ENCODE peak calls at places on chromosomes 16 and 17, in five cellular contexts. W is pancreas, O is stomach, E is body of pancreas, G is transverse colon. L is an unnamed sample. For H3K4me1, the result is how much of the 10 kb centered on the place peaks cover.

GRCh38 chr16:72286936-72287620 is 115.1 kb upstream of the PMFBP1 start:
- DNase-seq in G (no peak), W (no peak), O (no peak), E (no peak), L (no peak)

GRCh38 chr17:37698856-37699255 is 46.0 kb downstream of the HNF1B start:
- DNase-seq in W (no peak), O (no peak), G (no peak), E (no peak), L (no peak)

GRCh38 chr16:2737238-2737605 is 15.2 kb upstream of the SRRM2 start:
- DNase-seq in W (no peak), E (no peak), O (no peak), G (no peak), L (no peak)

GRCh38 chr17:8121531-8122390 is 2.1 kb downstream of the HES7 start:
- DNase-seq in E (peak), W (peak), O (no peak), G (peak), L (peak)

GRCh38 chr16:84088695-84089395 is 27.9 kb downstream of the MBTPS1 start:
- DNase-seq in O (peak), G (peak), W (no peak), E (no peak), L (peak)

GRCh38 chr16:11743308-11744074 is 834 bp upstream of the TXNDC11 start:
- DNase-seq in E (peak), O (peak), W (no peak), G (peak), L (peak)

GRCh38 chr17:50763716-50764450 is 3.4 kb downstream of the ANKRD40CL start:
- DNase-seq in W (no peak), E (no peak), O (no peak), G (peak), L (no peak)

GRCh38 chr17:20008242-20009051 is 712 bp upstream of the SPECC1 start:
- DNase-seq in G (peak), O (no peak), E (peak), W (peak), L (no peak)

GRCh38 chr17:50722746-50723145 is 3.3 kb downstream of the LUC7L3 start:
- DNase-seq in W (no peak), G (no peak), E (no peak), O (no peak), L (no peak)

GRCh38 chr17:59329558-59330313 is 1.7 kb upstream of the YPEL2 start:
- DNase-seq in G (peak), W (peak), E (peak), O (peak), L (peak)

GRCh38 chr17:65604070-65604469 is 42.6 kb upstream of the AXIN2 start:
- DNase-seq in E (no peak), O (no peak), G (no peak), W (no peak), L (no peak)

GRCh38 chr16:57145046-57145963 is 40.5 kb downstream of the PSME3IP1 start:
- DNase-seq in E (no peak), G (no peak), O (no peak), W (no peak), L (no peak)

GRCh38 chr16:57148481-57148880 is 37.4 kb downstream of the PSME3IP1 start:
- DNase-seq in E (no peak), O (no peak), G (no peak), W (no peak), L (no peak)

GRCh38 chr16:57147381-57148191 is 38.3 kb downstream of the PSME3IP1 start:
- DNase-seq in E (no peak), W (no peak), O (no peak), G (no peak), L (peak)

GRCh38 chr16:57145964-57146647 is 39.7 kb downstream of the PSME3IP1 start:
- DNase-seq in O (no peak), G (no peak), W (no peak), E (no peak), L (peak)

DNA sequence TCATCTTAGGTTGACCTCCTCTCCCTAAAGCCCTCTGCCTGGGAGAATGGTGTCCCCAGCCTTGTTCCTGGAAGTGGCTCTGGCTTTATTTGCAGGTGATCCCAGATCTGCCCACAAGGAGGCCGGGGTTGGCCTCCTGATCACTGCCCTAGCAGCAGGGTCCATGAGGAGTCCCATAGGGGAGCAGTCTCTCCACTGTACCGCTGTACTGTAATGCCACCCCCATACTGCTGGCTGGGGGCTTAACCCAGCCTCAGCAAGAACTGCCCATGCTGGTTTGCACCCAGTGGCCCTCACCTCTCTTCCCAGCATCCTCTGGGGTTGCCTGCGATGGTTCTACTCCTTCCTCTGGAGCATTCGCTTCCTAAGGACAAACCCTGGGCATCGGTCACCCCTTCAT is 39.1 kb downstream of the PSME3IP1 start:
- DNase-seq in O (no peak), E (no peak), G (no peak), W (no peak), L (no peak)
- H3K27ac ChIP-seq in O (no peak), E (no peak), G (no peak), W (no peak), L (peak)

DNA sequence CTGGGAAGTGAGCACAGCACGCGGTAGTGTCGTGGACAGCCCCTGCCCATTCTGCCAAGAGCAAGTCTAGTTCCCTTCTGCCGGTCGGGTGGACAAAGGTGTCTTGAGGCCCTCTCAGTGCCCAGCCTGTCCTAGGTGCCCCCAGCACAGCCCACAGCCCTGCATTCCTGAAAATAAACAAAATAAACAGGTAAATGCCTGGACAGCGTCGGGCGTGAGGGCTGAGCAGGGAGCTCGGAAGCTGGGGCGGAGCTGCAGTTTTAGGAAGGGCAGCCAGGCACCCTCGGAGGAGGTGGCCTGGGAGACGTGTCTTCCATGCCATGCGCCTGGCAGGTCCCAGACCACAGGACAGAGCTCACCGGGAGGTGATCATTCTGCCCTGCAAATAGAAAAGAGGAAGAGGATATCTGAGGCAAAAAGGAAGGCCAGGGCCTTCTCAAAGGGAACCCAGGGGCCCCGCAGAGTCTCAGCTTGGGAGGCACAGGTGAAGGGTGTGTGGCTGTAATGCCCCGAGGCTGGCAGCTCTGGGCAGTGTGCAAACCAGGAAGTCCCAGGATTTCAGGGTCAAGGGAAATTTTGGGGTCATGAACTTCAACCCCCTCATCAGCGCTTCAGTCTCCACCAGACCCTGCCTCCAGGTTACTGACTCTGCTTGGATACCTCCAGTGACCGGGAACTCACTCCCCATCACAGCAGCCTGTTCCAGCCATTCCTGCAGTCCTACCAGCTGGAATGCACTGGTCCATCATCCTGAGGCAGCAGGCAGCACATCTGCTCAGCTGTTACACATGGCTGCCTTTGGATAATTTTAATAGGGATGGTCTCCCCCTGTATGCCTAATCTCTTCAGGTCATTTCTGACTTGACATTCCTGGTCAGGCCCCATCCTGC is 1.7 kb downstream of the ZNF469 start:
- DNase-seq in W (peak), G (no peak), O (no peak), E (no peak), L (peak)
- H3K4me3 ChIP-seq in W (no peak), G (no peak), O (no peak), E (no peak), L (no peak)

DNA sequence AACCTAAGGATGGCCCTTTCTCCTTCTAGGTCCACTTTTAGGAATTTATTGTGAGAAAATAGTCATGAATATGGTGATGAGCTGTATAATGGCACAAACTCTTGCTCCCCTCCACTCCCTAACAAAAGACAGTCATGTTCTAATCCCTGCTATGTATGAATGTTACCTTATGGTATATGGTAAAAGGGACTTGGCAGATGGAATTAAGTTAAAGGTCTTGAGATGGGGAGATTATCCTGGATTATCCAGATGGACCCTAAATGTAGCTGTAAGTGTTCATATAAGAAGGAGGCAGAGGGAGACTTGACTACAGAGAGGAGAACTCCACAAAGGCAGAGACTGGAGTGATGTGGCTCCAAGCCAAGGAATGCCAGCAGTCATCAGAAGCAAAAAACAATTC is 296.1 kb downstream of the SOX9 start:
- DNase-seq in W (no peak), G (no peak), E (no peak), O (no peak), L (no peak)
- H3K4me1 ChIP-seq in W (under half), G (under half), E (under half), O (half or more), L (under half)

GRCh38 chr16:68411086-68411485 is 37.2 kb downstream of the SMPD3 start:
- DNase-seq in G (no peak), E (no peak), W (no peak), O (no peak), L (no peak)
- H3K27ac ChIP-seq in G (no peak), E (no peak), W (no peak), O (no peak), L (no peak)

DNA sequence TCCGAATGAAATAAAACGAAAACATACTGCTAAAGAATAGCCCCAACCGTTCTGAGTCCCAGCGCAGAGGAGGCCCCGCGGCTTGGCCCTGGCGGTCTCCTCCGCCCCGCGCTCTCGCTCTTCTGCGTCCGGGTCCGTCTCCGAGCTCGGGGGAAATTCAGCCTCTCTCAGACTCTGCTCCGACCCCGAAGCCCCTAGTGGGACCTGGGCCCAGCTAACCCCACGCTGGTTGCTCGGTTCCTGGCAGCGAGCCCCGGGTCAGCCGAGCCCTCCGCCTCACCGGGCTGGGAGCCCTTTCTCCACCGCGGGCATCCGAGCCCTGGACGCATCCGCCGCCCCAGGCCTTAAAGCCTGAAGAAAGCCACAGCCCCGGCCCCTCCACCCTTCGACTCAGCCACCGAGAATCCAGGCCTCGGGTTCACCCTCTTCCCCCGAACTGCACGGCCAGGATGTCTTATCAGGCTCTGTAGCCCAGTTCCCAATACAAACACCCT is 1.2 kb downstream of the TBX2 start:
- DNase-seq in O (no peak), W (no peak), G (no peak), E (no peak), L (peak)
- H3K4me3 ChIP-seq in O (peak), W (peak), G (peak), E (no peak), L (peak)

DNA sequence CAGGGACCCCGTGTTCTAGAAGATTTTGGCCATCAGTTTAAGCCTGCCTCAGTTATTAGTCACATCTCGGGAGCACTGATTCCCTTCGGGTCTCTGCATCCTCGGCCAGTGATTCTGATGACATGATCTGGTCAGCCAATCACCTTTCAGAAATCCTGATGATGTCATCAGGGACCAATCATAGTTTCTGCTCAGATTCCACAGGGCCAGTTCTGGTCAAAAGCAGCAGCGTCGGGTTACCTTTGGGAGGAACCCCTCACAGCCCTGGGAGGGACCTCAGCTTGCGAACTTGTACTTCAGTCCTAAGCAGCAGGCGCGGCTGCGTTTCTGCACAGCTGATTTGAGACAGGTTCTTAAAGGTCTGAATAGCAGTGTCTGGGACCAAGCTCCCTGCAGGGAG is 13.9 kb downstream of the KDM8 start:
- DNase-seq in E (no peak), G (no peak), W (no peak), O (no peak), L (peak)
- H3K4me1 ChIP-seq in E (half or more), G (under half), W (under half), O (under half), L (under half)

DNA sequence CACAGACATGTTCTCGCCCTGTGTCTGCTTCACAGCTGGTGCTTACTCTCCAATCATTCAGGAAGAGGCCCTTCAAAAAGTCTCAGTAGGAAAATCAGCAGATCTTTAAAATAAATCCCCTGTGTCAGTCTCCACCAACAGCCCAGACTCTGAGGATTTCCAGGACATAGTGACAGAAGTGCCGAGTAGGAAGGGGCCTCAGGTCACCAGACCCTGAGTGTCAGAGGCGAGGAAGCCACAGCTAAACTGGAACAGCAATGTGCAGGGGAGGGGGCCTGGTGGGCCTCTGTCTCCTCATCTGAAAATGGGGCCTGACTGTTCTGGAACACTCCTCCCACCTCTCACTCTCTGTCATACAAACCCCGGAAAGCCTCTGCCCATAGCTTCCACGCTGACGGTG is 6.3 kb downstream of the CACNG4 start:
- DNase-seq in O (no peak), W (no peak), G (no peak), E (no peak), L (no peak)
- H3K27ac ChIP-seq in O (no peak), W (no peak), G (no peak), E (no peak), L (no peak)

GRCh38 chr16:74771656-74772315 is 2.8 kb downstream of the FA2H start:
- DNase-seq in W (no peak), O (no peak), E (no peak), G (no peak), L (no peak)

GRCh38 chr16:74775255-74775654 is 635 bp upstream of the FA2H start:
- DNase-seq in W (no peak), E (no peak), G (no peak), O (no peak), L (no peak)

GRCh38 chr16:74770826-74771526 is 3.6 kb downstream of the FA2H start:
- DNase-seq in G (no peak), E (no peak), W (no peak), O (no peak), L (no peak)

GRCh38 chr16:74774223-74775139 is at the start of gene FA2H:
- DNase-seq in W (peak), G (peak), O (peak), E (peak), L (peak)

GRCh38 chr16:74773431-74774222 is 993 bp downstream of the FA2H start:
- DNase-seq in O (no peak), G (peak), E (peak), W (no peak), L (no peak)
- H3K4me3 ChIP-seq in O (peak), G (peak), E (peak), W (peak), L (no peak)

GRCh38 chr16:4231886-4232285 is 10.0 kb downstream of the SRL start:
- DNase-seq in G (no peak), W (no peak), E (no peak), O (no peak), L (no peak)
- H3K4me1 ChIP-seq in G (under half), W (under half), E (under half), O (under half), L (under half)

L was measured in right cardiac atrium.